ENCODE peak calls at places on chromosomes 2 and 18, in eight cellular contexts. U is SK-N-SH, S is GM23338, B is vagina, A is stomach, C is Panc1, Z is suprapubic skin, G is upper lobe of left lung. O is an unnamed sample.

GRCh38 chr2:101758001-101758400 is 60.5 kb downstream of the MAP4K4 start:
- DNase-seq in U (no peak), S (no peak), B (no peak), A (no peak), C (no peak), Z (no peak), G (no peak), O (no peak)

GRCh38 chr2:164523026-164523425 is 98.3 kb downstream of the GRB14 start:
- DNase-seq in U (no peak), S (no peak), B (no peak), A (no peak), C (no peak), Z (no peak), G (no peak), O (no peak)

GRCh38 chr2:100264121-100264520 is 58.2 kb downstream of the LONRF2 start:
- DNase-seq in U (no peak), S (no peak), B (no peak), A (no peak), C (no peak), Z (peak; percentile 54), G (no peak), O (no peak)

GRCh38 chr2:26605969-26606846 is 35.0 kb downstream of the CIB4 start:
- DNase-seq in U (peak; percentile 28), S (no peak), B (peak; percentile 64), A (no peak), C (no peak), Z (peak; percentile 72), G (no peak), O (no peak)

GRCh38 chr18:7485616-7486015 is 81.5 kb upstream of the PTPRM start:
- DNase-seq in U (no peak), S (no peak), B (no peak), A (no peak), C (no peak), Z (no peak), G (no peak), O (peak; percentile 10)

GRCh38 chr2:66696374-66696773 is 261.4 kb downstream of the MEIS1 start:
- DNase-seq in U (no peak), S (no peak), B (no peak), A (no peak), C (no peak), Z (no peak), G (no peak), O (no peak)

GRCh38 chr18:35610089-35610488 is 28.5 kb downstream of the GALNT1 start:
- DNase-seq in U (no peak), S (peak; percentile 34), B (no peak), A (no peak), C (no peak), Z (no peak), G (no peak), O (peak; percentile 38)

GRCh38 chr2:15506231-15506819 is 54.8 kb downstream of the NBAS start:
- DNase-seq in U (no peak), S (no peak), B (no peak), A (no peak), C (no peak), Z (no peak), G (no peak), O (no peak)

GRCh38 chr2:64203131-64204005 is 59.1 kb upstream of the PELI1 start:
- DNase-seq in U (no peak), S (no peak), B (no peak), A (no peak), C (no peak), Z (no peak), G (no peak), O (no peak)

GRCh38 chr2:102801098-102801718 is 39.4 kb downstream of the TMEM182 start:
- DNase-seq in U (no peak), S (peak; percentile 27), B (no peak), A (no peak), C (no peak), Z (no peak), G (no peak), O (no peak)

GRCh38 chr2:217934321-217935131 is 68.3 kb downstream of the TNS1 start:
- DNase-seq in U (no peak), S (no peak), B (no peak), A (no peak), C (no peak), Z (no peak), G (peak; percentile 82), O (peak; percentile 60)

GRCh38 chr2:74499940-74500577 is 656 bp upstream of the LBX2 start:
- DNase-seq in U (peak; percentile 47), S (peak; percentile 25), B (no peak), A (no peak), C (no peak), Z (no peak), G (no peak), O (no peak)

GRCh38 chr2:6025391-6025790 is 333.2 kb downstream of the SOX11 start:
- DNase-seq in U (no peak), S (no peak), B (no peak), A (no peak), C (no peak), Z (no peak), G (no peak), O (no peak)

GRCh38 chr2:239979243-239980023 is 45.7 kb downstream of the NDUFA10 start:
- DNase-seq in U (no peak), S (peak; percentile 72), B (no peak), A (no peak), C (no peak), Z (no peak), G (no peak), O (no peak)

GRCh38 chr18:5284808-5285207 is 10.7 kb downstream of the ZBTB14 start:
- DNase-seq in U (no peak), S (no peak), B (no peak), A (no peak), C (no peak), Z (no peak), G (no peak), O (no peak)

GRCh38 chr2:221589696-221590095 is 17.6 kb upstream of the EPHA4 start:
- DNase-seq in U (no peak), S (no peak), B (no peak), A (no peak), C (no peak), Z (no peak), G (no peak), O (no peak)

GRCh38 chr2:172693037-172693436 is 42.6 kb upstream of the RAPGEF4 start:
- DNase-seq in U (no peak), S (no peak), B (no peak), A (peak; percentile 51), C (peak; percentile 94), Z (no peak), G (peak; percentile 23), O (peak; percentile 83)

GRCh38 chr18:5868218-5868904 is 27.0 kb downstream of the TMEM200C start:
- DNase-seq in U (peak; percentile 38), S (peak; percentile 95), B (no peak), A (peak; percentile 63), C (peak; percentile 35), Z (peak; percentile 81), G (peak; percentile 66), O (peak; percentile 63)

GRCh38 chr18:61817086-61817485 is 75.7 kb downstream of the RNF152 start:
- DNase-seq in U (no peak), S (no peak), B (no peak), A (no peak), C (no peak), Z (no peak), G (no peak), O (no peak)

DNA sequence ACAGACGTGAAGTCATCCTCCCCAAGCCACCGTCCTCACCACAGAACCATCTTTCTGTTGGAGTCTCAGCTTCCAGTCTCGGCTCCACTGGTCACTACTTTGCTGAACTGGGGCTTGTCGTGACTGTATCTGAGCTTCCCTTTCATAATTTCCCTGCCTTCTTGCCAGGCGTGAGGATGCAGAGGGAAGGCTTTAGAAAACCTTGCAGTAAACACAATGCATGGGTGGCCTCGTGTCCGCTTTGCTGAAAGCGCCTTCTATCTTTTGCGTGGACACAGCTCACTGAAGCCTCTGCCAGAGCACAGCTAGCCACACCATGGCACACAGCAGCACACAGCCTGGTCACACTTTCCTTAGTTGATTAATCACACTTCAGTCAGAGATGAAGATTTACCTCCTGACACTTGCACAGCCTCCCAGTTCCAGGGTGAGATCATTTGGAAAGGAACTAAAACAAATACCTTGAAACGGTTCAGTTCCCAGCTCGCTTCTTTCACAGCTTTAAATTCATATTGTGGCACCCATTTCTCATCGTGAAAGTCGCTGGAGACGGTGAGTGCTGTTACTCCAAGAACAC is 2.8 kb upstream of the GPR45 start:
- DNase-seq in U (no peak), S (no peak), B (no peak), A (no peak), C (no peak), Z (no peak), G (no peak), O (no peak)
- H3K4me3 ChIP-seq in U (no peak overlapping the region), S (no peak overlapping the region), B (no peak overlapping the region), A (no peak overlapping the region), C (no peak overlapping the region), Z (no peak overlapping the region), G (no peak overlapping the region), O (no peak overlapping the region)

DNA sequence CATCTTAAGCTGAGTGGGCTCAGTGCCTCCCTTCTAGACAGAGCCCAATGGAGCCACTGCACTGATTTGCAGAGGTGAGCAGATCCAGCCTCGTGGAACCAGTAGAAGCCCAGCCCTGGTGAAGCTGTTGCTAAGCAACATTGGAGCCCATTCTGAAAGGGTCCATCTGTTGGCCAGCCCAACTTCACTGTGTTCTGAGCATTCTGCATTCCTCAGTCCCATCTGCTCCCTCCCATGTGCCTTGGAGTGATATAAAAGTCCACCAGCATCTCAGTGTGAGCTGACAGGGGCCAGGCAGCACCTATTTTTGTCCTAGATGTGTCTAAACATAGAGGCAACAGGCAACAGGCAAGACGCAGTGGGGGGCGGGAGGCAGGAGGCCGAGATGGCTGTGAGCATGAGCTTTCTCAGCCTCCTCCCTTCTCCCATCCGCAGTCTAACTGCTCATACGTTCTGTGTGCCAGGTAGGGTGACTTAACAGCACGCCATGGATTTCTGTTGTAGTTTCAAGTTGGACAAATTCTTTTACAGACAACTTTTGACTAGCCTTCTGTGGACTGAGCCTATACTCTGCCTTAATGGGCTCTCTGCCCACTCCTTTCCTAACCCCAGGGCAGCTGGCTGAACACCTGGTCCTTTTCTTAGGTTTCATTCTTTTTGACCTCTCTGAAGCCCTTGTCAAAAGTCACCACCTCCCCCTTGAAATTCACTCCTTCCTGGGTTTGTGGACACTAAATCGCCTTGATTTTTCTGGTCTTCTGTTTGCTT is 112.4 kb downstream of the PLB1 start:
- DNase-seq in U (no peak), S (peak; percentile 43), B (no peak), A (no peak), C (no peak), Z (no peak), G (no peak), O (no peak)
- TF ChIP-seq POLR2AphosphoS5 in U (no peak), S (no peak), B (no peak), A (no peak), C (no peak), Z (no peak), G (peak; percentile 22), O (no peak)

DNA sequence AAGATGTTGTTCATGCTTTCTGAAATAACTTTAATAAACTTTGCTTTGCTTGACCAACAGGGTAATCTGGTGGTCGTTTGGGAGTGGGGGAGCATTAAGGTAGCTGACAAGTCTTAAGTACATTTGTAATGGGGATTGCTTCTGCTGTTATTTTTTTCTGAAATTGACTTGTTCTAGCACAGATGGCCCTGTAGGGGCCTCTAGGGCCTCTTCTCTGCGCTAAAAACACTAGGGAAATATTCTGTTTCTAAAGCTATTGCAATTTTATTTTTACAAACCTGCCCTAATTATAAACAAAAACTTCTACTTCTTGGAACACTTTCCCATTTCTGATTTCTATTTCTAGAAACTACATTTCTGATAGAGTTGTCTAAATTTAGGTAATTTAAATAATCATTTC is 191.3 kb upstream of the KCNJ3 start:
- DNase-seq in U (peak; percentile 3), S (peak; percentile 28), B (no peak), A (no peak), C (no peak), Z (no peak), G (no peak), O (no peak)
- H3K4me1 ChIP-seq in U (no peaks in the 10 kb centered on the region), S (no peaks in the 10 kb centered on the region), B (no peaks in the 10 kb centered on the region), A (no peaks in the 10 kb centered on the region), C (no peaks in the 10 kb centered on the region), Z (no peaks in the 10 kb centered on the region), G (no peaks in the 10 kb centered on the region), O (no peaks in the 10 kb centered on the region)

GRCh38 chr2:69387770-69388481 is 899 bp upstream of the GFPT1 start:
- DNase-seq in U (peak; percentile 25), S (no peak), B (no peak), A (no peak), C (no peak), Z (no peak), G (no peak), O (no peak)
- H3K4me3 ChIP-seq in U (peak overlapping the region; percentile 92), S (peak overlapping the region; percentile 85), B (peak overlapping the region; percentile 85), A (peak overlapping the region; percentile 71), C (peak overlapping the region; percentile 94), Z (peak overlapping the region; percentile 97), G (peak overlapping the region; percentile 96), O (peak overlapping the region; percentile 92)